ENCODE peak calls at places on chromosomes 12 and 14, in five cellular contexts. Q, H, Z, I and S are unnamed samples.

GRCh38 chr12:47717046-47717442 is 8.2 kb downstream of the ENDOU start:
- DNase-seq in Q (no peak), Z (no peak), H (no peak), I (no peak), S (no peak)

GRCh38 chr12:24853588-24853987 is 95.3 kb downstream of the BCAT1 start:
- DNase-seq in Z (no peak), H (no peak), I (peak), Q (no peak), S (no peak)

GRCh38 chr14:32469388-32470160 is 140.5 kb downstream of the AKAP6 start:
- DNase-seq in Z (peak), Q (no peak), H (no peak), I (peak), S (peak)

GRCh38 chr14:68794130-68794855 is 1.4 kb upstream of the ZFP36L1 start:
- DNase-seq in H (peak), Z (no peak), Q (peak), I (peak), S (peak)

GRCh38 chr12:93461503-93461902 is 5.8 kb upstream of the MRPL42 start:
- DNase-seq in Z (no peak), I (no peak), Q (no peak), H (peak), S (no peak)

GRCh38 chr12:50066402-50066801 is 9.0 kb downstream of the ASIC1 start:
- DNase-seq in Q (no peak), I (peak), Z (no peak), H (no peak), S (no peak)

GRCh38 chr12:96237035-96237434 is 42.9 kb downstream of the ELK3 start:
- DNase-seq in I (peak), Z (no peak), H (no peak), Q (no peak), S (no peak)

GRCh38 chr14:70567791-70568190 is 32.7 kb downstream of the MED6 start:
- DNase-seq in I (peak), Z (peak), Q (no peak), H (no peak), S (peak)

GRCh38 chr12:18165422-18165871 is 75.5 kb upstream of the RERGL start:
- DNase-seq in Z (no peak), I (peak), H (no peak), Q (no peak), S (peak)

GRCh38 chr12:92602476-92602875 is 100.3 kb upstream of the PLEKHG7 start:
- DNase-seq in I (peak), Z (no peak), Q (no peak), H (no peak), S (no peak)

GRCh38 chr12:30980886-30981662 is 54.5 kb downstream of the TSPAN11 start:
- DNase-seq in Q (no peak), H (no peak), Z (no peak), I (no peak), S (no peak)

GRCh38 chr12:2273288-2273687 is 220.5 kb downstream of the CACNA1C start:
- DNase-seq in Q (no peak), I (peak), H (peak), Z (no peak), S (no peak)

GRCh38 chr14:99267871-99268775 is 3.9 kb downstream of the BCL11B start:
- DNase-seq in Q (no peak), Z (no peak), I (no peak), H (no peak), S (no peak)

GRCh38 chr14:49897414-49897813 is 4.5 kb downstream of the ARF6 start:
- DNase-seq in Q (no peak), Z (no peak), I (no peak), H (no peak), S (no peak)
- H3K4me3 ChIP-seq in Q (peak), Z (no peak), I (no peak), H (no peak), S (peak)

GRCh38 chr12:54000105-54000773 is at the start of gene HOXC9:
- DNase-seq in Z (no peak), Q (no peak), I (no peak), H (no peak), S (no peak)
- H3K4me3 ChIP-seq in Z (no peak), Q (peak), I (peak), H (peak), S (no peak)

GRCh38 chr12:52951126-52951525 is 2.2 kb downstream of the KRT18 start:
- DNase-seq in I (no peak), Z (no peak), Q (no peak), H (no peak), S (no peak)
- H3K4me3 ChIP-seq in I (no peak), Z (no peak), Q (peak), H (no peak), S (no peak)

DNA sequence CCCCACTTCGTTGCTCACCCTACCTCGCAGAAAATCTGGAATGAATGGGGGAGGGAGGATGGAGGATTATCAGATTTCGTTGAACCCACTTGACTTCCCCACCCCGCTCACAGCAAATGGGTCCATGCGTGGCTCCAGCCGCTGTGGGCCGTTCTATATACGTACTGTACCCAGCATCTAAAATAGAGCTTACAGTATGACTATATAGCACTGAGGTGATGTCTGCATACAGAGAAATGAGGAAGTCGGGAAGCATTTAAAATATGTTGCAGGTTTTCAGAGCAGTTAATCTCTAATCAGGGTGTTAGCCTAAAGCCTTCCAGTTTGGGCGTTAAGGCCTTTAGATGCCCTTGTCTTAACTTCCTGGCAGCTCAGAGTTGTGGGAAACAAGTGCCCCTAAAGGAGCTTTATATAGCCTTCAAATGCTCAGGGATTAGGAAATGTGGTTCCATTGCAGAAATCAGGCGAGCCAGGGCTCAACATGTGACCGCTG is 1.4 kb downstream of the BICDL1 start:
- DNase-seq in H (no peak), I (no peak), Q (no peak), Z (no peak), S (no peak)
- H3K4me3 ChIP-seq in H (no peak), I (no peak), Q (peak), Z (peak), S (peak)

DNA sequence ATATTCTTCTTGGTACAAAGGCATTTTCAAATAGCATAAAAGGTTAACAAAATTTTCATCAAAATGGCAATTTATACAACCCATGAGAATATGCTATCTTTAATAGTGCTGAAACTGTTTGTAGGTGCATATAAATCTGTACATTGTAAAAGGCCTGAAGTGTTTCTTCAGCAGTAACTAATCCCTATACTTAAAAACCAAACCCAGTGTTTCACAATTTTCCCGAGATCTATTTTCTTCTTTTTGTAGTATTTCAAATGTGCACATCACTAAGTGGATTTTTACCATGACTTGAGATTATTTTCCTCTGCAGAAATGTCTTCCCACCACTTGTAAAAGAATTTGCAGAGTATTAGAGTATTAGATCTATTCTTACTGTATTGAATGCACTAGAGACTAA is 76.5 kb downstream of the FERMT2 start:
- DNase-seq in Z (no peak), H (no peak), Q (no peak), I (no peak), S (no peak)
- H3K4me3 ChIP-seq in Z (no peak), H (no peak), Q (no peak), I (no peak), S (no peak)

DNA sequence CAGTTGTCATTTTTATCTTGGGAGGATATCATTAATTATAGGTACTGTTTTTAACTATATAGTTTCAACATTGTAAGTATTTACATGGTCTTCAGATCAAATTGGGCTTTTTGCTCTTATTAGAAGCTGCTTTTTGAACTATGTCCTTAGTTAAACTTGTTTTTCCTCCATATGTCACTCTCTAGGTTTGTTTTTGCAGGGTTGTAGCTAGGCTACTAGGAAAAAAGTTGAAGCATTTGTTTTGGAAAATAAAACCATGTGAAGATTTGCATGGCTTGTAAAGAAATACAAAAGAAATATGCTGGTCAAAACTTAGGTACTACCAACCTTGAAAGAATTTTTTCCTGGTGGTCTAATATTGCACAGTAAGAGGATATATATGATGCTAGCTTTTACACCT is 3.4 kb downstream of the ARID2 start:
- DNase-seq in I (no peak), Q (no peak), Z (no peak), H (no peak), S (no peak)
- H3K4me3 ChIP-seq in I (no peak), Q (no peak), Z (no peak), H (no peak), S (peak)

GRCh38 chr14:100899841-100900771 is 3.4 kb downstream of the RTL1 start:
- DNase-seq in Q (no peak), Z (no peak), H (no peak), I (no peak), S (no peak)

GRCh38 chr14:100901391-100902183 is 1.9 kb downstream of the RTL1 start:
- DNase-seq in I (no peak), Q (no peak), Z (no peak), H (no peak), S (no peak)

GRCh38 chr14:100898465-100898864 is 5.1 kb downstream of the RTL1 start:
- DNase-seq in I (no peak), Q (no peak), Z (no peak), H (no peak), S (no peak)

GRCh38 chr14:100900837-100901390 is 2.6 kb downstream of the RTL1 start:
- DNase-seq in Z (peak), I (no peak), H (no peak), Q (no peak), S (no peak)

GRCh38 chr14:100898935-100899840 is 4.3 kb downstream of the RTL1 start:
- DNase-seq in H (no peak), I (no peak), Z (no peak), Q (no peak), S (no peak)
- H3K4me3 ChIP-seq in H (no peak), I (no peak), Z (no peak), Q (no peak), S (no peak)